ENCODE peak calls at places on chromosomes 13 and 19, in ten cellular contexts. One of them, this sample, is unnamed.

GRCh38 chr19:45828945-45829344 is 13.8 kb upstream of the RSPH6A start:
- DNase-seq in AG04449: no peak
- DNase-seq in A172: no peak
- DNase-seq in endothelial cell: no peak
- DNase-seq in activated naive CD8-positive, alpha-beta T cell treated with anti-CD3 and anti-CD28 coated beads for 36 hours: no peak
- DNase-seq in posterior cingulate gyrus: no peak
- DNase-seq in hippocampal formation: no peak
- DNase-seq in T-helper 17 cell: no peak
- DNase-seq in ureter: no peak
- DNase-seq in T-helper 2 cell: no peak
- DNase-seq in this sample: no peak

GRCh38 chr19:8609210-8610040 is 1.1 kb downstream of the ADAMTS10 start:
- DNase-seq in AG04449: no peak
- DNase-seq in A172: peak; percentile 56
- DNase-seq in endothelial cell: peak; percentile 69
- DNase-seq in activated naive CD8-positive, alpha-beta T cell treated with anti-CD3 and anti-CD28 coated beads for 36 hours: peak; percentile 25
- DNase-seq in posterior cingulate gyrus: peak; percentile 90
- DNase-seq in hippocampal formation: no peak
- DNase-seq in T-helper 17 cell: no peak
- DNase-seq in ureter: no peak
- DNase-seq in T-helper 2 cell: no peak
- DNase-seq in this sample: peak; percentile 81

GRCh38 chr13:36919206-36919832 is 719 bp downstream of the SMAD9 start:
- DNase-seq in AG04449: no peak
- DNase-seq in A172: peak; percentile 7
- DNase-seq in endothelial cell: peak; percentile 18
- DNase-seq in activated naive CD8-positive, alpha-beta T cell treated with anti-CD3 and anti-CD28 coated beads for 36 hours: peak; percentile 10
- DNase-seq in posterior cingulate gyrus: no peak
- DNase-seq in hippocampal formation: no peak
- DNase-seq in T-helper 17 cell: no peak
- DNase-seq in ureter: no peak
- DNase-seq in T-helper 2 cell: no peak
- DNase-seq in this sample: peak; percentile 18

GRCh38 chr13:52127378-52127777 is 1.5 kb downstream of the NEK5 start:
- DNase-seq in AG04449: no peak
- DNase-seq in A172: no peak
- DNase-seq in endothelial cell: no peak
- DNase-seq in activated naive CD8-positive, alpha-beta T cell treated with anti-CD3 and anti-CD28 coated beads for 36 hours: no peak
- DNase-seq in posterior cingulate gyrus: no peak
- DNase-seq in hippocampal formation: no peak
- DNase-seq in T-helper 17 cell: no peak
- DNase-seq in ureter: no peak
- DNase-seq in T-helper 2 cell: no peak
- DNase-seq in this sample: peak; percentile 93

GRCh38 chr19:49809155-49809986 is 3.7 kb downstream of the FUZ start:
- DNase-seq in AG04449: no peak
- DNase-seq in A172: no peak
- DNase-seq in endothelial cell: peak; percentile 45
- DNase-seq in activated naive CD8-positive, alpha-beta T cell treated with anti-CD3 and anti-CD28 coated beads for 36 hours: peak; percentile 59
- DNase-seq in posterior cingulate gyrus: peak; percentile 88
- DNase-seq in hippocampal formation: peak; percentile 11
- DNase-seq in T-helper 17 cell: peak; percentile 46
- DNase-seq in ureter: peak; percentile 63
- DNase-seq in T-helper 2 cell: peak; percentile 57
- DNase-seq in this sample: peak; percentile 16

GRCh38 chr19:12956446-12957388 is at the start of gene GADD45GIP1:
- DNase-seq in AG04449: no peak
- DNase-seq in A172: peak; percentile 67
- DNase-seq in endothelial cell: peak; percentile 80
- DNase-seq in activated naive CD8-positive, alpha-beta T cell treated with anti-CD3 and anti-CD28 coated beads for 36 hours: peak; percentile 89
- DNase-seq in posterior cingulate gyrus: peak; percentile 93
- DNase-seq in hippocampal formation: no peak
- DNase-seq in T-helper 17 cell: peak; percentile 65
- DNase-seq in ureter: peak; percentile 77
- DNase-seq in T-helper 2 cell: peak; percentile 72
- DNase-seq in this sample: peak; percentile 53

GRCh38 chr19:46904114-46905060 is 43.6 kb downstream of the ARHGAP35 start:
- DNase-seq in AG04449: peak; percentile 63
- DNase-seq in A172: no peak
- DNase-seq in endothelial cell: no peak
- DNase-seq in activated naive CD8-positive, alpha-beta T cell treated with anti-CD3 and anti-CD28 coated beads for 36 hours: no peak
- DNase-seq in posterior cingulate gyrus: peak; percentile 76
- DNase-seq in hippocampal formation: peak; percentile 18
- DNase-seq in T-helper 17 cell: no peak
- DNase-seq in ureter: no peak
- DNase-seq in T-helper 2 cell: no peak
- DNase-seq in this sample: peak; percentile 86

GRCh38 chr13:46402178-46402577 is 15.1 kb upstream of the RUBCNL start:
- DNase-seq in AG04449: no peak
- DNase-seq in A172: no peak
- DNase-seq in endothelial cell: no peak
- DNase-seq in activated naive CD8-positive, alpha-beta T cell treated with anti-CD3 and anti-CD28 coated beads for 36 hours: no peak
- DNase-seq in posterior cingulate gyrus: no peak
- DNase-seq in hippocampal formation: no peak
- DNase-seq in T-helper 17 cell: no peak
- DNase-seq in ureter: no peak
- DNase-seq in T-helper 2 cell: no peak
- DNase-seq in this sample: no peak

GRCh38 chr13:46782066-46782465 is 14.9 kb downstream of the ESD start:
- DNase-seq in AG04449: no peak
- DNase-seq in A172: no peak
- DNase-seq in endothelial cell: no peak
- DNase-seq in activated naive CD8-positive, alpha-beta T cell treated with anti-CD3 and anti-CD28 coated beads for 36 hours: no peak
- DNase-seq in posterior cingulate gyrus: no peak
- DNase-seq in hippocampal formation: no peak
- DNase-seq in T-helper 17 cell: no peak
- DNase-seq in ureter: no peak
- DNase-seq in T-helper 2 cell: no peak
- DNase-seq in this sample: no peak

GRCh38 chr13:75694742-75695141 is 58.6 kb downstream of the LMO7 start:
- DNase-seq in AG04449: no peak
- DNase-seq in A172: no peak
- DNase-seq in endothelial cell: no peak
- DNase-seq in activated naive CD8-positive, alpha-beta T cell treated with anti-CD3 and anti-CD28 coated beads for 36 hours: no peak
- DNase-seq in posterior cingulate gyrus: no peak
- DNase-seq in hippocampal formation: no peak
- DNase-seq in T-helper 17 cell: no peak
- DNase-seq in ureter: no peak
- DNase-seq in T-helper 2 cell: no peak
- DNase-seq in this sample: no peak

GRCh38 chr19:2039959-2040646 is 10.9 kb downstream of the MKNK2 start:
- DNase-seq in AG04449: no peak
- DNase-seq in A172: no peak
- DNase-seq in endothelial cell: no peak
- DNase-seq in activated naive CD8-positive, alpha-beta T cell treated with anti-CD3 and anti-CD28 coated beads for 36 hours: no peak
- DNase-seq in posterior cingulate gyrus: no peak
- DNase-seq in hippocampal formation: no peak
- DNase-seq in T-helper 17 cell: no peak
- DNase-seq in ureter: peak; percentile 51
- DNase-seq in T-helper 2 cell: no peak
- DNase-seq in this sample: no peak

GRCh38 chr19:44712864-44713515 is 14.0 kb downstream of the CEACAM16 start:
- DNase-seq in AG04449: no peak
- DNase-seq in A172: no peak
- DNase-seq in endothelial cell: no peak
- DNase-seq in activated naive CD8-positive, alpha-beta T cell treated with anti-CD3 and anti-CD28 coated beads for 36 hours: no peak
- DNase-seq in posterior cingulate gyrus: no peak
- DNase-seq in hippocampal formation: no peak
- DNase-seq in T-helper 17 cell: no peak
- DNase-seq in ureter: no peak
- DNase-seq in T-helper 2 cell: no peak
- DNase-seq in this sample: no peak

GRCh38 chr13:24692541-24692940 is 12.3 kb downstream of the ATP12A start:
- DNase-seq in AG04449: no peak
- DNase-seq in A172: peak; percentile 29
- DNase-seq in endothelial cell: no peak
- DNase-seq in activated naive CD8-positive, alpha-beta T cell treated with anti-CD3 and anti-CD28 coated beads for 36 hours: no peak
- DNase-seq in posterior cingulate gyrus: no peak
- DNase-seq in hippocampal formation: no peak
- DNase-seq in T-helper 17 cell: no peak
- DNase-seq in ureter: no peak
- DNase-seq in T-helper 2 cell: no peak
- DNase-seq in this sample: peak; percentile 69

GRCh38 chr13:98461525-98462240 is 115.2 kb downstream of the STK24 start:
- DNase-seq in AG04449: no peak
- DNase-seq in A172: no peak
- DNase-seq in endothelial cell: no peak
- DNase-seq in activated naive CD8-positive, alpha-beta T cell treated with anti-CD3 and anti-CD28 coated beads for 36 hours: no peak
- DNase-seq in posterior cingulate gyrus: no peak
- DNase-seq in hippocampal formation: no peak
- DNase-seq in T-helper 17 cell: no peak
- DNase-seq in ureter: no peak
- DNase-seq in T-helper 2 cell: no peak
- DNase-seq in this sample: no peak

GRCh38 chr13:44470623-44471562 is 97.3 kb downstream of the SERP2 start:
- DNase-seq in AG04449: no peak
- DNase-seq in A172: peak; percentile 33
- DNase-seq in endothelial cell: no peak
- DNase-seq in activated naive CD8-positive, alpha-beta T cell treated with anti-CD3 and anti-CD28 coated beads for 36 hours: no peak
- DNase-seq in posterior cingulate gyrus: no peak
- DNase-seq in hippocampal formation: peak; percentile 54
- DNase-seq in T-helper 17 cell: no peak
- DNase-seq in ureter: no peak
- DNase-seq in T-helper 2 cell: no peak
- DNase-seq in this sample: peak; percentile 11

GRCh38 chr19:10290876-10291553 is 1.3 kb downstream of the ICAM5 start:
- DNase-seq in AG04449: no peak
- DNase-seq in A172: peak; percentile 33
- DNase-seq in endothelial cell: no peak
- DNase-seq in activated naive CD8-positive, alpha-beta T cell treated with anti-CD3 and anti-CD28 coated beads for 36 hours: peak; percentile 48
- DNase-seq in posterior cingulate gyrus: peak; percentile 87
- DNase-seq in hippocampal formation: no peak
- DNase-seq in T-helper 17 cell: peak; percentile 48
- DNase-seq in ureter: peak; percentile 73
- DNase-seq in T-helper 2 cell: peak; percentile 47
- DNase-seq in this sample: no peak

GRCh38 chr19:38035515-38036495 is 128.8 kb downstream of the SIPA1L3 start:
- DNase-seq in AG04449: no peak
- DNase-seq in A172: peak; percentile 70
- DNase-seq in endothelial cell: no peak
- DNase-seq in activated naive CD8-positive, alpha-beta T cell treated with anti-CD3 and anti-CD28 coated beads for 36 hours: no peak
- DNase-seq in posterior cingulate gyrus: no peak
- DNase-seq in hippocampal formation: no peak
- DNase-seq in T-helper 17 cell: no peak
- DNase-seq in ureter: no peak
- DNase-seq in T-helper 2 cell: no peak
- DNase-seq in this sample: peak; percentile 70

GRCh38 chr13:23965346-23965745 is 68.0 kb upstream of the C1QTNF9B start:
- DNase-seq in AG04449: no peak
- DNase-seq in A172: no peak
- DNase-seq in endothelial cell: no peak
- DNase-seq in activated naive CD8-positive, alpha-beta T cell treated with anti-CD3 and anti-CD28 coated beads for 36 hours: no peak
- DNase-seq in posterior cingulate gyrus: no peak
- DNase-seq in hippocampal formation: no peak
- DNase-seq in T-helper 17 cell: no peak
- DNase-seq in ureter: no peak
- DNase-seq in T-helper 2 cell: no peak
- DNase-seq in this sample: no peak

GRCh38 chr19:55289117-55289796 is 5.5 kb downstream of the BRSK1 start:
- DNase-seq in AG04449: no peak
- DNase-seq in A172: peak; percentile 50
- DNase-seq in endothelial cell: no peak
- DNase-seq in activated naive CD8-positive, alpha-beta T cell treated with anti-CD3 and anti-CD28 coated beads for 36 hours: no peak
- DNase-seq in posterior cingulate gyrus: peak; percentile 76
- DNase-seq in hippocampal formation: no peak
- DNase-seq in T-helper 17 cell: no peak
- DNase-seq in ureter: no peak
- DNase-seq in T-helper 2 cell: no peak
- DNase-seq in this sample: no peak

GRCh38 chr13:72849571-72849970 is 67.6 kb downstream of the PIBF1 start:
- DNase-seq in AG04449: no peak
- DNase-seq in A172: no peak
- DNase-seq in endothelial cell: no peak
- DNase-seq in activated naive CD8-positive, alpha-beta T cell treated with anti-CD3 and anti-CD28 coated beads for 36 hours: no peak
- DNase-seq in posterior cingulate gyrus: no peak
- DNase-seq in hippocampal formation: no peak
- DNase-seq in T-helper 17 cell: no peak
- DNase-seq in ureter: no peak
- DNase-seq in T-helper 2 cell: no peak
- DNase-seq in this sample: peak; percentile 54

GRCh38 chr19:19817357-19817756 is 4.2 kb downstream of the ZNF506 start:
- DNase-seq in AG04449: no peak
- DNase-seq in A172: no peak
- DNase-seq in endothelial cell: no peak
- DNase-seq in activated naive CD8-positive, alpha-beta T cell treated with anti-CD3 and anti-CD28 coated beads for 36 hours: peak; percentile 77
- DNase-seq in posterior cingulate gyrus: no peak
- DNase-seq in hippocampal formation: no peak
- DNase-seq in T-helper 17 cell: peak; percentile 52
- DNase-seq in ureter: no peak
- DNase-seq in T-helper 2 cell: peak; percentile 48
- DNase-seq in this sample: no peak

GRCh38 chr19:54431255-54431838 is 16.1 kb downstream of the TTYH1 start:
- DNase-seq in AG04449: no peak
- DNase-seq in A172: peak; percentile 55
- DNase-seq in endothelial cell: no peak
- DNase-seq in activated naive CD8-positive, alpha-beta T cell treated with anti-CD3 and anti-CD28 coated beads for 36 hours: no peak
- DNase-seq in posterior cingulate gyrus: peak; percentile 70
- DNase-seq in hippocampal formation: no peak
- DNase-seq in T-helper 17 cell: no peak
- DNase-seq in ureter: no peak
- DNase-seq in T-helper 2 cell: no peak
- DNase-seq in this sample: peak; percentile 31

GRCh38 chr13:66805657-66806056 is 424.5 kb downstream of the PCDH9 start:
- DNase-seq in AG04449: no peak
- DNase-seq in A172: peak; percentile 21
- DNase-seq in endothelial cell: no peak
- DNase-seq in activated naive CD8-positive, alpha-beta T cell treated with anti-CD3 and anti-CD28 coated beads for 36 hours: no peak
- DNase-seq in posterior cingulate gyrus: no peak
- DNase-seq in hippocampal formation: no peak
- DNase-seq in T-helper 17 cell: no peak
- DNase-seq in ureter: no peak
- DNase-seq in T-helper 2 cell: no peak
- DNase-seq in this sample: peak; percentile 81

GRCh38 chr13:39038569-39038898 is 278 bp downstream of the NHLRC3 start:
- DNase-seq in AG04449: no peak
- DNase-seq in A172: no peak
- DNase-seq in endothelial cell: no peak
- DNase-seq in activated naive CD8-positive, alpha-beta T cell treated with anti-CD3 and anti-CD28 coated beads for 36 hours: peak; percentile 66
- DNase-seq in posterior cingulate gyrus: no peak
- DNase-seq in hippocampal formation: no peak
- DNase-seq in T-helper 17 cell: peak; percentile 36
- DNase-seq in ureter: peak; percentile 48
- DNase-seq in T-helper 2 cell: peak; percentile 28
- DNase-seq in this sample: peak; percentile 25

GRCh38 chr19:10655457-10656312 is 1.5 kb downstream of the ILF3 start:
- DNase-seq in AG04449: no peak
- DNase-seq in A172: peak; percentile 45
- DNase-seq in endothelial cell: peak; percentile 22
- DNase-seq in activated naive CD8-positive, alpha-beta T cell treated with anti-CD3 and anti-CD28 coated beads for 36 hours: no peak
- DNase-seq in posterior cingulate gyrus: no peak
- DNase-seq in hippocampal formation: no peak
- DNase-seq in T-helper 17 cell: no peak
- DNase-seq in ureter: no peak
- DNase-seq in T-helper 2 cell: no peak
- DNase-seq in this sample: peak; percentile 27

GRCh38 chr19:3404324-3405260 is 38.2 kb downstream of the NFIC start:
- DNase-seq in AG04449: no peak
- DNase-seq in A172: peak; percentile 80
- DNase-seq in endothelial cell: no peak
- DNase-seq in activated naive CD8-positive, alpha-beta T cell treated with anti-CD3 and anti-CD28 coated beads for 36 hours: no peak
- DNase-seq in posterior cingulate gyrus: peak; percentile 94
- DNase-seq in hippocampal formation: peak; percentile 67
- DNase-seq in T-helper 17 cell: no peak
- DNase-seq in ureter: peak; percentile 86
- DNase-seq in T-helper 2 cell: no peak
- DNase-seq in this sample: peak; percentile 83